ENCODE peak calls at places on chromosomes 2 and 18, in four cellular contexts. One of them, this sample, is unnamed.

GRCh38 chr2:123098618-123099017 is 926.5 kb upstream of the CNTNAP5 start:
- DNase-seq in A549: no peak
- DNase-seq in IMR-90: no peak
- DNase-seq in cardiac fibroblast: no peak
- DNase-seq in this sample: no peak

GRCh38 chr2:160513120-160513519 is 19.5 kb upstream of the RBMS1 start:
- DNase-seq in A549: no peak
- DNase-seq in IMR-90: no peak
- DNase-seq in cardiac fibroblast: peak; percentile 19
- DNase-seq in this sample: no peak

GRCh38 chr2:85737481-85737880 is 16.3 kb upstream of the ATOH8 start:
- DNase-seq in A549: peak; percentile 58
- DNase-seq in IMR-90: peak; percentile 87
- DNase-seq in cardiac fibroblast: peak; percentile 93
- DNase-seq in this sample: peak; percentile 91

GRCh38 chr2:102140367-102140766 is 2.2 kb upstream of the IL1R1 start:
- DNase-seq in A549: no peak
- DNase-seq in IMR-90: peak; percentile 59
- DNase-seq in cardiac fibroblast: peak; percentile 47
- DNase-seq in this sample: peak; percentile 44

GRCh38 chr2:171711351-171711750 is 24.1 kb downstream of the DYNC1I2 start:
- DNase-seq in A549: no peak
- DNase-seq in IMR-90: peak; percentile 43
- DNase-seq in cardiac fibroblast: peak; percentile 24
- DNase-seq in this sample: peak; percentile 21

GRCh38 chr2:65999790-66000189 is 435.1 kb upstream of the MEIS1 start:
- DNase-seq in A549: no peak
- DNase-seq in IMR-90: no peak
- DNase-seq in cardiac fibroblast: no peak
- DNase-seq in this sample: no peak

GRCh38 chr2:161102770-161103450 is 57.3 kb upstream of the TANK start:
- DNase-seq in A549: peak; percentile 10
- DNase-seq in IMR-90: peak; percentile 11
- DNase-seq in cardiac fibroblast: peak; percentile 47
- DNase-seq in this sample: peak; percentile 36

GRCh38 chr2:179686718-179687342 is 174.6 kb downstream of the ZNF385B start:
- DNase-seq in A549: no peak
- DNase-seq in IMR-90: peak; percentile 44
- DNase-seq in cardiac fibroblast: no peak
- DNase-seq in this sample: no peak

GRCh38 chr2:113755690-113756063 is 765 bp downstream of the SLC35F5 start:
- DNase-seq in A549: peak; percentile 10
- DNase-seq in IMR-90: peak; percentile 17
- DNase-seq in cardiac fibroblast: peak; percentile 8
- DNase-seq in this sample: no peak

GRCh38 chr2:19543271-19544019 is 185.0 kb upstream of the OSR1 start:
- DNase-seq in A549: no peak
- DNase-seq in IMR-90: peak; percentile 26
- DNase-seq in cardiac fibroblast: peak; percentile 37
- DNase-seq in this sample: peak; percentile 59

GRCh38 chr2:217326238-217327022 is 466.6 kb upstream of the TNP1 start:
- DNase-seq in A549: peak; percentile 47
- DNase-seq in IMR-90: no peak
- DNase-seq in cardiac fibroblast: no peak
- DNase-seq in this sample: peak; percentile 45

GRCh38 chr2:30663806-30664205 is 143.4 kb downstream of the CAPN13 start:
- DNase-seq in A549: no peak
- DNase-seq in IMR-90: no peak
- DNase-seq in cardiac fibroblast: no peak
- DNase-seq in this sample: no peak

GRCh38 chr2:111054791-111055627 is 65.7 kb upstream of the BCL2L11 start:
- DNase-seq in A549: no peak
- DNase-seq in IMR-90: no peak
- DNase-seq in cardiac fibroblast: no peak
- DNase-seq in this sample: no peak

GRCh38 chr18:68703326-68703725 is 11.6 kb downstream of the TMX3 start:
- DNase-seq in A549: no peak
- DNase-seq in IMR-90: no peak
- DNase-seq in cardiac fibroblast: no peak
- DNase-seq in this sample: no peak

DNA sequence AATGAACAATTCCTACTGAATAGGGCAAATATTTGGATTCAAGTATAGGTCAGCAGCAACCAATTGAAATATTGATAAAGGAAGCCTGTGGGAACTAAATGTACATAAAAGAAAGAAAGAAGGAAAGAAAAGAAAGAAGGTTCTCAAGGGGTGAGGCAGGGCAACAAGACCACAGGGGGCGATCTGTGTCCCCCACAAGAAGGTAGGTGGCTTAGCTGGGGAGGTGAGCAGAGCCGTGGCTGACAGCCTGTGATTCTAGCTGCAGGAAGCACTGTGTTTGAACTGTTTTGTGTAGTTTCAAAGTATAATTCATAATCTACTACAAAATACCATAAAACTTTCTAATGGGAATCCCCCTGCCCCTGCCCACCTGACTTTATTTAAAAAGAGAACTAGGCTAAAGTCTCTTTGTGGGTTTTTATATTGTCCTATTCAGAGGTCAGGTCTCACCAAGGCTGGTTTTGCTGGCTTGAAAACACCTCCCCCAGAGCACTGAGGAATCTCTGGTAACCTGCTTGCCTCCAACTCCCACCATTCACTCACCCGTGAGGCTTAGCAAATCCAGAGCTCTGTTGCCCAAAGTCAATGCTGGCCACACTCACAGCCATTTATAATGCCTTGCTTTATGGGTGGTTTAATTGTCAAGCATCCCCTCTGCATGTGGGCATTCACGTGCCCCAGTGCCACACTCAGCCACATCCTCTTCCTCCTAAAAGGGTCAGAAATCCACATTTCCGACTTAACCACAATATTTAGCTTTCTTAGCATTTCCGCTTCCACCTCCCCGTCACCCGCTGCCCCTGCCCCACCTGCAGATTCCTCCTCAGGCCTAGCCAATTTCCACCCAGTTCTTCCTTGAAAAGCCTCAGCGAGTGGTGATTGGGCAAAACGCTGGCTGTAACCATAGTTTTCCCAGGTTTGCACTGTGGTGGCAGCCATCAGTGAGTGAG is 36.4 kb upstream of the LMAN1 start:
- DNase-seq in A549: no peak
- DNase-seq in IMR-90: no peak
- DNase-seq in cardiac fibroblast: no peak
- DNase-seq in this sample: no peak
- TF ChIP-seq CTCF in A549: no peak
- TF ChIP-seq CTCF in IMR-90: no peak
- TF ChIP-seq CTCF in cardiac fibroblast: no peak
- TF ChIP-seq CTCF in this sample: no peak

GRCh38 chr2:106165064-106165463 is 29.0 kb downstream of the UXS1 start:
- DNase-seq in A549: no peak
- DNase-seq in IMR-90: no peak
- DNase-seq in cardiac fibroblast: no peak
- DNase-seq in this sample: no peak
- H3K4me3 ChIP-seq in A549: no peak overlapping the region
- H3K4me3 ChIP-seq in IMR-90: no peak overlapping the region
- H3K4me3 ChIP-seq in cardiac fibroblast: no peak overlapping the region
- H3K4me3 ChIP-seq in this sample: no peak overlapping the region

DNA sequence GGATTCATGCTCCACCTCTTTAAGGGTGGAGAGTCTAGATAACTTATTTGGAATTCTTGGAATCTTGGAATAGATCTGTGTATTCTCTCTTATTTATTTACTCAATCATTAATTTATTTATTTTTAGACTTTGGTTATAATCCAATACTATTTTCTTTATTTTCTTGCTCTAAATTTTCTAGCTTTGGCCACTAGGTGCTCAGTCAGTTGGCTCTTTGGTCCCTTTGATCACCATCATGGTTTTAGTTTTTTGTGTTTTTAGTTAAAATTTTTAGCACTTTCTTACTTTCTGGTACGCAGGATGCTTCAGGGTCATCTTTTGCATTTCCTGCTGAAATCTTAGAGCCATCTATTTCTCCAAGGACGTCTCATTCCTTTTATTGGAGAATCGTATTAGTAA is 5.2 kb upstream of the PLEK start:
- DNase-seq in A549: no peak
- DNase-seq in IMR-90: no peak
- DNase-seq in cardiac fibroblast: no peak
- DNase-seq in this sample: no peak
- TF ChIP-seq CTCF in A549: no peak
- TF ChIP-seq CTCF in IMR-90: peak; percentile 17
- TF ChIP-seq CTCF in cardiac fibroblast: no peak
- TF ChIP-seq CTCF in this sample: no peak

GRCh38 chr18:2924920-2925319 is 78.1 kb downstream of the EMILIN2 start:
- DNase-seq in A549: no peak
- DNase-seq in IMR-90: no peak
- DNase-seq in cardiac fibroblast: no peak
- DNase-seq in this sample: no peak

GRCh38 chr18:2921778-2922177 is 75.0 kb downstream of the EMILIN2 start:
- DNase-seq in A549: no peak
- DNase-seq in IMR-90: no peak
- DNase-seq in cardiac fibroblast: no peak
- DNase-seq in this sample: no peak

GRCh38 chr18:2927745-2928144 is 80.9 kb downstream of the EMILIN2 start:
- DNase-seq in A549: no peak
- DNase-seq in IMR-90: no peak
- DNase-seq in cardiac fibroblast: no peak
- DNase-seq in this sample: no peak

GRCh38 chr18:2923464-2923863 is 76.7 kb downstream of the EMILIN2 start:
- DNase-seq in A549: no peak
- DNase-seq in IMR-90: peak; percentile 59
- DNase-seq in cardiac fibroblast: no peak
- DNase-seq in this sample: no peak

GRCh38 chr18:2926528-2926927 is 79.7 kb downstream of the EMILIN2 start:
- DNase-seq in A549: no peak
- DNase-seq in IMR-90: no peak
- DNase-seq in cardiac fibroblast: no peak
- DNase-seq in this sample: no peak
- H3K4me3 ChIP-seq in A549: no peak overlapping the region
- H3K4me3 ChIP-seq in IMR-90: no peak overlapping the region
- H3K4me3 ChIP-seq in cardiac fibroblast: no peak overlapping the region
- H3K4me3 ChIP-seq in this sample: no peak overlapping the region

GRCh38 chr18:37289423-37289822 is 276.2 kb downstream of the CELF4 start:
- DNase-seq in A549: no peak
- DNase-seq in IMR-90: no peak
- DNase-seq in cardiac fibroblast: no peak
- DNase-seq in this sample: no peak

GRCh38 chr18:37298816-37299215 is 266.8 kb downstream of the CELF4 start:
- DNase-seq in A549: no peak
- DNase-seq in IMR-90: no peak
- DNase-seq in cardiac fibroblast: no peak
- DNase-seq in this sample: no peak

GRCh38 chr18:37297106-37297505 is 268.5 kb downstream of the CELF4 start:
- DNase-seq in A549: no peak
- DNase-seq in IMR-90: no peak
- DNase-seq in cardiac fibroblast: no peak
- DNase-seq in this sample: no peak

GRCh38 chr18:37299471-37300304 is 265.9 kb downstream of the CELF4 start:
- DNase-seq in A549: peak; percentile 92
- DNase-seq in IMR-90: peak; percentile 93
- DNase-seq in cardiac fibroblast: peak; percentile 99
- DNase-seq in this sample: peak; percentile 96

DNA sequence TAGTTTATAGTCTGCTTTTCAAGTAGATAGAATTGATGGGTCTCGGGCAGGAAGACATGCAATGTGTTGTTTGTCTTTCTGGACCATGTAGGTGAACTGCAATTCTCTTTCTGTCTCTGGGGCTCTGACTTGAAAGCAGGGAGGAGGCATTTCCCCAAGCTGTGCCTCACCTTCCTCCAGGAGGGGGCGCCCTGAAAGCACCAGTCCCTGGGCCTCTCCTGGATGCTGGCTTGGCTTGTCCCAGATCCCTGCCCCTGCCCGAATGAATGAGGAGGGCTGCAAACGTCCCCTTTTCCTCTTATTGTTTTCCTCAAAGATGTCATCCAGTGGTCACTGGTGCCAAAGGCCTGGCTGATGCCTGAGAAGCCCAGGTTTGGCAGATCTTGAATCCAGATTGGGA is 270.6 kb downstream of the CELF4 start:
- DNase-seq in A549: peak; percentile 45
- DNase-seq in IMR-90: no peak
- DNase-seq in cardiac fibroblast: peak; percentile 17
- DNase-seq in this sample: no peak
- TF ChIP-seq CTCF in A549: peak; percentile 24
- TF ChIP-seq CTCF in IMR-90: no peak
- TF ChIP-seq CTCF in cardiac fibroblast: no peak
- TF ChIP-seq CTCF in this sample: peak; percentile 26

DNA sequence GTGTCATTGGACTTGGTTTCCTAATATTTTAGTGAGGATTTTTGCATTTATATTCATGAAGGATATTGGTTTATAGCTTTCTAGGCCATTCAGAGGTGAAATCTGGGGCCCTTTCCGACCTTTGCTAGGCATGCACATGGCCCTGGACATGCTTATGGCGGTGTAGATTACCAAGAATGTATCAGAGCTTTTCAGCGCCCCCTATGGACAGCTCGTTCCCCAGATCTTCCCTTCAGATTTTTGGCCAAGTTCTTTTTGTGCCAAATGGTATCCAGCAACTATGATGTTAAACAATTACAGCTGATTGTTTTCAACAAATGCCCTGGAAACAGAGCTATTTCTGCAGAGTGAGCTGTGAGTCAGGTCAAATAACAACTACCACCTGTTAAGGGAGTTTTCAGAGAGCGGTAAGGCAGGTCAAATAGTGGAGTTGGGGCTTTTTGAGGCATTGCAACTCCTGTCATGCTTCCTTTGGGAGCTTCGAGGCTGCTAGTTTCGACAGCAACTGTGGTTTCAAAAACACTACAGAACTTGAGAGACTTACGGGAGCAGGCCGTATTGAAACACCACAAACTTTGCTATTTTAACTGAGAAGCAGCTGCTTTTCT is 188.3 kb downstream of the ZNF516 start:
- DNase-seq in A549: no peak
- DNase-seq in IMR-90: no peak
- DNase-seq in cardiac fibroblast: no peak
- DNase-seq in this sample: no peak
- H3K4me3 ChIP-seq in A549: no peak overlapping the region
- H3K4me3 ChIP-seq in IMR-90: no peak overlapping the region
- H3K4me3 ChIP-seq in cardiac fibroblast: no peak overlapping the region
- H3K4me3 ChIP-seq in this sample: no peak overlapping the region

GRCh38 chr2:223868005-223868404 is 30.6 kb upstream of the AP1S3 start:
- DNase-seq in A549: no peak
- DNase-seq in IMR-90: no peak
- DNase-seq in cardiac fibroblast: no peak
- DNase-seq in this sample: no peak

GRCh38 chr2:223865907-223866508 is 28.6 kb upstream of the AP1S3 start:
- DNase-seq in A549: no peak
- DNase-seq in IMR-90: no peak
- DNase-seq in cardiac fibroblast: no peak
- DNase-seq in this sample: no peak

GRCh38 chr2:223873672-223874071 is 36.3 kb upstream of the AP1S3 start:
- DNase-seq in A549: no peak
- DNase-seq in IMR-90: no peak
- DNase-seq in cardiac fibroblast: no peak
- DNase-seq in this sample: no peak

GRCh38 chr2:223865124-223865523 is 27.7 kb upstream of the AP1S3 start:
- DNase-seq in A549: no peak
- DNase-seq in IMR-90: no peak
- DNase-seq in cardiac fibroblast: no peak
- DNase-seq in this sample: no peak

GRCh38 chr2:223870840-223871618 is 33.6 kb upstream of the AP1S3 start:
- DNase-seq in A549: no peak
- DNase-seq in IMR-90: no peak
- DNase-seq in cardiac fibroblast: peak; percentile 33
- DNase-seq in this sample: peak; percentile 40
- TF ChIP-seq CTCF in A549: no peak
- TF ChIP-seq CTCF in IMR-90: no peak
- TF ChIP-seq CTCF in cardiac fibroblast: no peak
- TF ChIP-seq CTCF in this sample: no peak

This sample was measured in foreskin fibroblast.